ENCODE peak calls at places on chromosome 22, in eight cellular contexts. One of them, this sample, is unnamed.

GRCh38 chr22:28183078-28183870 is 264.2 kb upstream of the PITPNB start:
- DNase-seq in IMR-90: no peak
- DNase-seq in heart left ventricle: no peak
- DNase-seq in testis: no peak
- DNase-seq in right lobe of liver: no peak
- DNase-seq in A549: no peak
- DNase-seq in uterus: no peak
- DNase-seq in esophagus squamous epithelium: no peak
- DNase-seq in this sample: no peak

GRCh38 chr22:40694409-40694808 is 15.1 kb downstream of the MCHR1 start:
- DNase-seq in uterus: no peak
- DNase-seq in testis: peak
- DNase-seq in esophagus squamous epithelium: no peak
- DNase-seq in A549: no peak
- DNase-seq in right lobe of liver: no peak
- DNase-seq in heart left ventricle: no peak
- DNase-seq in IMR-90: no peak
- DNase-seq in this sample: no peak

GRCh38 chr22:28505416-28506156 is 174.1 kb downstream of the TTC28 start:
- DNase-seq in esophagus squamous epithelium: no peak
- DNase-seq in uterus: no peak
- DNase-seq in right lobe of liver: no peak
- DNase-seq in testis: peak
- DNase-seq in heart left ventricle: no peak
- DNase-seq in A549: no peak
- DNase-seq in IMR-90: no peak
- DNase-seq in this sample: no peak

GRCh38 chr22:24427500-24428164 is at the start of gene ADORA2A:
- DNase-seq in heart left ventricle: no peak
- DNase-seq in uterus: no peak
- DNase-seq in right lobe of liver: peak
- DNase-seq in A549: no peak
- DNase-seq in IMR-90: no peak
- DNase-seq in esophagus squamous epithelium: peak
- DNase-seq in testis: no peak
- DNase-seq in this sample: no peak

GRCh38 chr22:45945621-45946020 is 31.3 kb downstream of the WNT7B start:
- DNase-seq in heart left ventricle: no peak
- DNase-seq in uterus: no peak
- DNase-seq in right lobe of liver: no peak
- DNase-seq in IMR-90: no peak
- DNase-seq in A549: no peak
- DNase-seq in testis: no peak
- DNase-seq in esophagus squamous epithelium: no peak
- DNase-seq in this sample: no peak

GRCh38 chr22:20488946-20489345 is 6.6 kb downstream of the KLHL22 start:
- DNase-seq in IMR-90: no peak
- DNase-seq in right lobe of liver: no peak
- DNase-seq in uterus: no peak
- DNase-seq in heart left ventricle: no peak
- DNase-seq in A549: no peak
- DNase-seq in esophagus squamous epithelium: no peak
- DNase-seq in testis: no peak
- DNase-seq in this sample: no peak

GRCh38 chr22:20423636-20424511 is 13.8 kb downstream of the SCARF2 start:
- DNase-seq in uterus: no peak
- DNase-seq in right lobe of liver: no peak
- DNase-seq in IMR-90: no peak
- DNase-seq in esophagus squamous epithelium: no peak
- DNase-seq in testis: no peak
- DNase-seq in heart left ventricle: no peak
- DNase-seq in A549: no peak
- DNase-seq in this sample: no peak

GRCh38 chr22:17117890-17118289 is 3.3 kb downstream of the TMEM121B start:
- DNase-seq in testis: no peak
- DNase-seq in heart left ventricle: no peak
- DNase-seq in right lobe of liver: no peak
- DNase-seq in IMR-90: no peak
- DNase-seq in A549: no peak
- DNase-seq in uterus: no peak
- DNase-seq in esophagus squamous epithelium: no peak
- DNase-seq in this sample: no peak

GRCh38 chr22:32309585-32310251 is 47.9 kb upstream of the RFPL3 start:
- DNase-seq in testis: peak
- DNase-seq in heart left ventricle: no peak
- DNase-seq in A549: no peak
- DNase-seq in right lobe of liver: peak
- DNase-seq in esophagus squamous epithelium: no peak
- DNase-seq in IMR-90: no peak
- DNase-seq in uterus: no peak
- DNase-seq in this sample: no peak

GRCh38 chr22:30948930-30949342 is 19.6 kb downstream of the MORC2 start:
- DNase-seq in esophagus squamous epithelium: no peak
- DNase-seq in uterus: no peak
- DNase-seq in right lobe of liver: no peak
- DNase-seq in A549: no peak
- DNase-seq in heart left ventricle: no peak
- DNase-seq in IMR-90: peak
- DNase-seq in testis: no peak
- DNase-seq in this sample: no peak

GRCh38 chr22:28146401-28147304 is 227.6 kb upstream of the PITPNB start:
- DNase-seq in uterus: no peak
- DNase-seq in A549: no peak
- DNase-seq in heart left ventricle: no peak
- DNase-seq in esophagus squamous epithelium: no peak
- DNase-seq in right lobe of liver: no peak
- DNase-seq in IMR-90: no peak
- DNase-seq in testis: no peak
- DNase-seq in this sample: no peak

GRCh38 chr22:20245577-20246367 is 22.3 kb downstream of the RTN4R start:
- DNase-seq in right lobe of liver: peak
- DNase-seq in IMR-90: no peak
- DNase-seq in heart left ventricle: no peak
- DNase-seq in testis: no peak
- DNase-seq in esophagus squamous epithelium: no peak
- DNase-seq in A549: no peak
- DNase-seq in uterus: no peak
- DNase-seq in this sample: no peak

GRCh38 chr22:40721266-40721665 is 42.0 kb downstream of the MCHR1 start:
- DNase-seq in testis: no peak
- DNase-seq in heart left ventricle: no peak
- DNase-seq in right lobe of liver: no peak
- DNase-seq in A549: no peak
- DNase-seq in uterus: no peak
- DNase-seq in esophagus squamous epithelium: no peak
- DNase-seq in IMR-90: peak
- DNase-seq in this sample: no peak

GRCh38 chr22:30474683-30475424 is 3.0 kb upstream of the SEC14L3 start:
- DNase-seq in testis: no peak
- DNase-seq in right lobe of liver: no peak
- DNase-seq in A549: no peak
- DNase-seq in heart left ventricle: no peak
- DNase-seq in IMR-90: no peak
- DNase-seq in uterus: no peak
- DNase-seq in esophagus squamous epithelium: no peak
- DNase-seq in this sample: no peak

GRCh38 chr22:28911279-28911640 is 27.9 kb downstream of the ZNRF3 start:
- DNase-seq in IMR-90: no peak
- DNase-seq in uterus: no peak
- DNase-seq in right lobe of liver: no peak
- DNase-seq in heart left ventricle: no peak
- DNase-seq in testis: peak
- DNase-seq in esophagus squamous epithelium: no peak
- DNase-seq in A549: no peak
- DNase-seq in this sample: no peak

GRCh38 chr22:22709719-22710445 is 65.5 kb downstream of the GGTLC2 start:
- DNase-seq in A549: no peak
- DNase-seq in IMR-90: no peak
- DNase-seq in esophagus squamous epithelium: no peak
- DNase-seq in testis: peak
- DNase-seq in heart left ventricle: no peak
- DNase-seq in right lobe of liver: peak
- DNase-seq in uterus: no peak
- DNase-seq in this sample: no peak

GRCh38 chr22:24107668-24108067 is 73.6 kb upstream of the SUSD2 start:
- DNase-seq in uterus: peak
- DNase-seq in IMR-90: peak
- DNase-seq in A549: no peak
- DNase-seq in esophagus squamous epithelium: no peak
- DNase-seq in heart left ventricle: peak
- DNase-seq in right lobe of liver: peak
- DNase-seq in testis: peak
- DNase-seq in this sample: peak

GRCh38 chr22:48740731-48741405 is 1086.8 kb downstream of the BRD1 start:
- DNase-seq in right lobe of liver: peak
- DNase-seq in uterus: no peak
- DNase-seq in heart left ventricle: no peak
- DNase-seq in A549: no peak
- DNase-seq in IMR-90: no peak
- DNase-seq in testis: no peak
- DNase-seq in esophagus squamous epithelium: no peak
- DNase-seq in this sample: no peak

GRCh38 chr22:46071451-46072029 is 78.8 kb upstream of the PPARA start:
- DNase-seq in heart left ventricle: peak
- DNase-seq in right lobe of liver: peak
- DNase-seq in uterus: peak
- DNase-seq in A549: no peak
- DNase-seq in esophagus squamous epithelium: no peak
- DNase-seq in IMR-90: peak
- DNase-seq in testis: peak
- DNase-seq in this sample: peak

GRCh38 chr22:44328326-44328725 is 15.6 kb upstream of the SHISAL1 start:
- DNase-seq in testis: no peak
- DNase-seq in esophagus squamous epithelium: no peak
- DNase-seq in right lobe of liver: no peak
- DNase-seq in heart left ventricle: no peak
- DNase-seq in A549: no peak
- DNase-seq in IMR-90: no peak
- DNase-seq in uterus: no peak
- DNase-seq in this sample: no peak

GRCh38 chr22:44325718-44326548 is 13.2 kb upstream of the SHISAL1 start:
- DNase-seq in IMR-90: peak
- DNase-seq in right lobe of liver: no peak
- DNase-seq in testis: no peak
- DNase-seq in heart left ventricle: no peak
- DNase-seq in uterus: no peak
- DNase-seq in A549: no peak
- DNase-seq in esophagus squamous epithelium: no peak
- DNase-seq in this sample: no peak

GRCh38 chr22:44328762-44329161 is 16.0 kb upstream of the SHISAL1 start:
- DNase-seq in testis: no peak
- DNase-seq in IMR-90: no peak
- DNase-seq in right lobe of liver: no peak
- DNase-seq in A549: no peak
- DNase-seq in heart left ventricle: no peak
- DNase-seq in uterus: no peak
- DNase-seq in esophagus squamous epithelium: no peak
- DNase-seq in this sample: no peak

GRCh38 chr22:44329179-44329796 is 16.5 kb upstream of the SHISAL1 start:
- DNase-seq in uterus: no peak
- DNase-seq in right lobe of liver: no peak
- DNase-seq in IMR-90: peak
- DNase-seq in esophagus squamous epithelium: no peak
- DNase-seq in testis: no peak
- DNase-seq in heart left ventricle: no peak
- DNase-seq in A549: no peak
- DNase-seq in this sample: no peak

GRCh38 chr22:44326549-44326881 is 13.8 kb upstream of the SHISAL1 start:
- DNase-seq in testis: no peak
- DNase-seq in A549: no peak
- DNase-seq in IMR-90: no peak
- DNase-seq in uterus: no peak
- DNase-seq in right lobe of liver: no peak
- DNase-seq in esophagus squamous epithelium: no peak
- DNase-seq in heart left ventricle: no peak
- DNase-seq in this sample: no peak
- H3K4me3 ChIP-seq in testis: no peak
- H3K4me3 ChIP-seq in A549: peak
- H3K4me3 ChIP-seq in IMR-90: peak
- H3K4me3 ChIP-seq in uterus: peak
- H3K4me3 ChIP-seq in right lobe of liver: peak
- H3K4me3 ChIP-seq in esophagus squamous epithelium: peak
- H3K4me3 ChIP-seq in heart left ventricle: no peak
- H3K4me3 ChIP-seq in this sample: peak

GRCh38 chr22:44623771-44624510 is 78.1 kb upstream of the PRR5 start:
- DNase-seq in esophagus squamous epithelium: no peak
- DNase-seq in testis: peak
- DNase-seq in IMR-90: peak
- DNase-seq in right lobe of liver: no peak
- DNase-seq in A549: peak
- DNase-seq in heart left ventricle: no peak
- DNase-seq in uterus: no peak
- DNase-seq in this sample: no peak
- TF ChIP-seq CTCF in esophagus squamous epithelium: peak
- TF ChIP-seq CTCF in testis: peak
- TF ChIP-seq CTCF in IMR-90: peak
- TF ChIP-seq CTCF in right lobe of liver: no peak
- TF ChIP-seq CTCF in A549: peak
- TF ChIP-seq CTCF in heart left ventricle: peak
- TF ChIP-seq CTCF in uterus: no peak
- TF ChIP-seq CTCF in this sample: no peak

DNA sequence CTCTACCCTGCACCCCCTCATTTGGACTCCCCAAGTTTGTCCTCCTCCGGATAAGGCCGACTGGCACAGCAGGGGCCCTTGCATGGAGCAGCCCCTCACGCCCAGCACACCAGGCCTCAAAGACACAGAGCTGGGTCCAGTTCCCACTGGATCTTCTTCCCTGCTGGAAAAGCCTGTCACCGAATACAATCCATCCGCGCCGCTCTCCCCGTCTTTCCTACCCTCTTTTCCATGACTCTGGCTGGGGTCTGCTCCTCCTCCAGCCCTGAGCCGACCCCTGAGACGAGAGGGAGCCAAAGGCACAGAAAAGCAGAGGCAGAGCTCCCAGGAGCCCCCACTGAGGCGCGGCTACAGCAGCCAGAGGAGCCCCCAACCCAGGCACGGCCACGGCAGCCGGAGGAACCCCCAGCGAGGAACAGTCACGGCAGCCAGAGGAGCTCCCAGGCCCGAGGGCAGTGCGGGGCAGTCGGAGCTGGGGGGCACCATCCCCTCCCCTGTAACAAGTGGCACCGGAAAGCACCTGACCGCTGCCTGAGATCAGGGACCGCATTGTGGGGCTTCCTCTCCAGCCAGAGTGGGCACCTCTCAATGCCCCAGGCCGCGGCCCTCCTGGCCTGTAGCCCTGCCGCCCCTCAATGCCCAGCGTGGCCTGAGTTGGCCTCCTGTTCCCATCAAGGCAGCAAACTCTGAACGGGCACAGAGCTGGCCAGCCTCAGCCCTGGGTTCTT is 12.0 kb downstream of the ALG12 start:
- DNase-seq in testis: no peak
- DNase-seq in IMR-90: no peak
- DNase-seq in uterus: no peak
- DNase-seq in esophagus squamous epithelium: no peak
- DNase-seq in A549: no peak
- DNase-seq in right lobe of liver: no peak
- DNase-seq in heart left ventricle: no peak
- DNase-seq in this sample: no peak
- TF ChIP-seq POLR2A in testis: no peak
- TF ChIP-seq POLR2A in IMR-90: no peak
- TF ChIP-seq POLR2A in uterus: no peak
- TF ChIP-seq POLR2A in esophagus squamous epithelium: no peak
- TF ChIP-seq POLR2A in A549: no peak
- TF ChIP-seq POLR2A in right lobe of liver: no peak
- TF ChIP-seq POLR2A in heart left ventricle: no peak
- TF ChIP-seq POLR2A in this sample: no peak

GRCh38 chr22:33841281-33842005 is 78.8 kb downstream of the LARGE1 start:
- DNase-seq in IMR-90: no peak
- DNase-seq in testis: no peak
- DNase-seq in A549: no peak
- DNase-seq in heart left ventricle: no peak
- DNase-seq in uterus: no peak
- DNase-seq in right lobe of liver: no peak
- DNase-seq in esophagus squamous epithelium: no peak
- DNase-seq in this sample: no peak
- H3K4me3 ChIP-seq in IMR-90: no peak
- H3K4me3 ChIP-seq in testis: no peak
- H3K4me3 ChIP-seq in A549: no peak
- H3K4me3 ChIP-seq in heart left ventricle: no peak
- H3K4me3 ChIP-seq in uterus: no peak
- H3K4me3 ChIP-seq in right lobe of liver: no peak
- H3K4me3 ChIP-seq in esophagus squamous epithelium: no peak
- H3K4me3 ChIP-seq in this sample: no peak

This sample was measured in tibial nerve.